ENCODE peak calls at places on chromosomes 4 and X, in six cellular contexts. W, R, Y, E, B and P are unnamed samples.

GRCh38 chr4:65296246-65296645 is 374.0 kb downstream of the EPHA5 start:
- DNase-seq in B (no peak), R (no peak), Y (no peak), E (no peak), W (no peak), P (no peak)

GRCh38 chr4:5710962-5711478 is at the start of gene EVC:
- DNase-seq in E (peak), R (peak), W (peak), B (peak), Y (peak), P (no peak)

GRCh38 chrX:74104356-74105065 is 199.5 kb upstream of the ZCCHC13 start:
- DNase-seq in R (no peak), Y (no peak), E (no peak), B (no peak), W (no peak), P (no peak)

GRCh38 chrX:68238568-68238967 is 194.7 kb downstream of the OPHN1 start:
- DNase-seq in E (no peak), R (no peak), W (no peak), Y (no peak), B (no peak), P (no peak)

GRCh38 chrX:2828404-2829065 is at the start of gene GYG2:
- DNase-seq in Y (peak), R (no peak), E (peak), W (no peak), B (no peak), P (no peak)

GRCh38 chr4:11471613-11472012 is 42.9 kb upstream of the HS3ST1 start:
- DNase-seq in E (peak), Y (no peak), B (no peak), W (no peak), R (no peak), P (peak)

GRCh38 chr4:96874657-96875056 is 1034.8 kb downstream of the PDHA2 start:
- DNase-seq in B (no peak), R (no peak), W (no peak), Y (no peak), E (no peak), P (no peak)

GRCh38 chr4:75287738-75288517 is 226.3 kb downstream of the RCHY1 start:
- DNase-seq in B (no peak), R (no peak), W (no peak), E (no peak), Y (no peak), P (no peak)

GRCh38 chrX:48864210-48864609 is 28.8 kb upstream of the PCSK1N start:
- DNase-seq in Y (peak), E (peak), R (no peak), W (no peak), B (no peak), P (no peak)

GRCh38 chrX:129622757-129623301 is 31.9 kb downstream of the APLN start:
- DNase-seq in Y (peak), E (peak), B (no peak), R (no peak), W (no peak), P (no peak)

GRCh38 chrX:120301960-120302359 is 9.3 kb downstream of the TMEM255A start:
- DNase-seq in B (no peak), W (no peak), Y (no peak), R (no peak), E (no peak), P (no peak)

GRCh38 chrX:110561036-110561435 is 202.4 kb downstream of the RTL9 start:
- DNase-seq in E (peak), R (no peak), Y (peak), W (no peak), B (no peak), P (no peak)

DNA sequence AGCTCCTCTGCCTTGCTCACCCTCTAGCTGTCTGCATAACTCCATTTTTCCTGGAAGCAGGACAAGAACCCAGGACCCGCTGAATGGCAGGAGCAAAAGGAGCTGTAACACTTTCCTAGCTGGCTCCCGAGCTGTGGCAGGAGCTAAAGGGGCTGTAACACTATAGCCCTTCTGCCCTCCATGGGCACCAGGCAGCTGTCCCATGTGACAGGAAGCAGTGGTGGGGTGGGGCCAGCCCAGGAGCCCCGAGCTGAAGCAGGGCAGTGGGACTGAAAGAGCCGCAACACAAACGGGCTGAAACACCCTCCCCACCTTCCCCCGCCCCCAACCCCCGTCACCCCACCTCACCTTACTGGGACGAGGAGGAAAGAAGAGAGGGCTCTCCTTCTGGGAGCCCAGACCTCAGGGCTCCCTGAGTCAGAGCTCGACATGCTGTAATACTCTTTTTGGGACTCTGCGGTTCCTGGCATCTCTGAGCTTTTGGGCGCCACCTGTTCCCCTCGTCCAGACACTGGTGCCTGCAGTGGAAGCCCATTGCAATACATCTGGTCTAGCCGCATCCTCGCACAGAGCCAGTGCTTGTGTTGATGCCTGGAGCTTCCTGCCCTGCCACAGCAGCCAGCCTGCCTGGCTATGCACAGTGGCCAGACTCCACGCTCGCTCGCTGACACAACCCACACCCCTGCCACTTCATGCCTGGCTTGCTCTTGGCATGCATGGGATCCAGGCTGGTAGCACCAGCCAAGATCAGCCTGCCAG is 39.4 kb downstream of the PPM1K start:
- DNase-seq in W (peak), Y (no peak), R (no peak), E (no peak), B (no peak), P (no peak)
- H3K4me3 ChIP-seq in W (no peak), Y (no peak), R (no peak), E (no peak), B (no peak), P (no peak)

GRCh38 chr4:166980419-166980818 is 253.9 kb downstream of the SPOCK3 start:
- DNase-seq in R (no peak), E (no peak), Y (no peak), W (no peak), B (no peak), P (no peak)

GRCh38 chr4:166981847-166982246 is 252.4 kb downstream of the SPOCK3 start:
- DNase-seq in R (no peak), W (no peak), B (no peak), Y (no peak), E (no peak), P (no peak)
- TF ChIP-seq CTCF in R (no peak), W (no peak), B (no peak), Y (no peak), E (no peak), P (no peak)

GRCh38 chr4:151992755-151993154 is 231.9 kb upstream of the GATB start:
- DNase-seq in W (no peak), B (no peak), R (no peak), Y (no peak), E (no peak), P (no peak)
- H3K4me3 ChIP-seq in W (no peak), B (no peak), R (no peak), Y (no peak), E (no peak), P (no peak)

DNA sequence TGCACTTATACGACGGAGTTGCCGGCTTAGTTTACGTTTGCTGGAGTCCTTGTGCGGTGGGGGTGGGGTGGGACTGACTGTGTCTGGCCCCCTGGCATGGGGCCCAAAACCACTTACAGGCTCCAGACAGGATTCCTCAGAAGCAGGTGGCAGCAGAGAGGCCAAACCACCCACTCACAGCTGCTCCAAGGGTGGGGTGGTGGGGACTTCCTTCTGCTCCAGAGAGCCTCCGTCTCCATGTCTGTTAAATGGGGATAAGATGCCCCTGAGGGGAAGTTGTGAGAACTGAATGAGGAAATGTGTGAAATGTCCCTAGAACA is 36.7 kb downstream of the PSAPL1 start:
- DNase-seq in B (peak), R (peak), W (peak), E (peak), Y (no peak), P (no peak)
- TF ChIP-seq CTCF in B (no peak), R (no peak), W (no peak), E (no peak), Y (no peak), P (no peak)

GRCh38 chr4:79598801-79599200 is 190.8 kb upstream of the GK2 start:
- DNase-seq in R (no peak), Y (no peak), E (no peak), B (peak), W (no peak), P (no peak)
- H3K4me3 ChIP-seq in R (no peak), Y (no peak), E (no peak), B (no peak), W (no peak), P (no peak)